ENCODE peak calls at places on chromosomes 13 and 19, in six cellular contexts. One of them, this sample, is unnamed.
A peak's percentile ranks its signal among the peaks of the same experiment; 100 is the strongest.

GRCh38 chr13:40985596-40986327 is 33.4 kb downstream of the ELF1 start:
- DNase-seq in GM10248: no peak
- DNase-seq in neural progenitor cell: no peak
- DNase-seq in GM13977: no peak
- DNase-seq in lung: no peak
- DNase-seq in foreskin fibroblast: no peak
- DNase-seq in this sample: no peak

GRCh38 chr19:57302020-57302465 is 18.2 kb upstream of the ZNF543 start:
- DNase-seq in foreskin fibroblast: peak; percentile 97
- DNase-seq in GM10248: no peak
- DNase-seq in neural progenitor cell: no peak
- DNase-seq in GM13977: no peak
- DNase-seq in lung: no peak
- DNase-seq in this sample: no peak

GRCh38 chr19:14400913-14401312 is 18.2 kb downstream of the DDX39A start:
- DNase-seq in neural progenitor cell: no peak
- DNase-seq in GM13977: peak; percentile 18
- DNase-seq in GM10248: no peak
- DNase-seq in lung: no peak
- DNase-seq in foreskin fibroblast: no peak
- DNase-seq in this sample: no peak

GRCh38 chr13:43567608-43568007 is 219.2 kb downstream of the ENOX1 start:
- DNase-seq in foreskin fibroblast: peak; percentile 34
- DNase-seq in neural progenitor cell: no peak
- DNase-seq in GM10248: no peak
- DNase-seq in GM13977: no peak
- DNase-seq in lung: no peak
- DNase-seq in this sample: no peak

GRCh38 chr13:109088528-109088927 is 459.1 kb downstream of the MYO16 start:
- DNase-seq in neural progenitor cell: peak; percentile 5
- DNase-seq in GM10248: no peak
- DNase-seq in GM13977: no peak
- DNase-seq in lung: no peak
- DNase-seq in foreskin fibroblast: no peak
- DNase-seq in this sample: no peak

GRCh38 chr19:33394723-33395560 is 21.4 kb downstream of the CEBPG start:
- DNase-seq in GM10248: no peak
- DNase-seq in lung: no peak
- DNase-seq in neural progenitor cell: no peak
- DNase-seq in GM13977: no peak
- DNase-seq in foreskin fibroblast: peak; percentile 27
- DNase-seq in this sample: no peak

GRCh38 chr13:90622547-90622946 is 724.9 kb upstream of the MIR17HG start:
- DNase-seq in foreskin fibroblast: peak; percentile 1
- DNase-seq in neural progenitor cell: no peak
- DNase-seq in GM10248: no peak
- DNase-seq in GM13977: no peak
- DNase-seq in lung: no peak
- DNase-seq in this sample: no peak

GRCh38 chr19:44644391-44645016 is 794 bp downstream of the PVR start:
- DNase-seq in neural progenitor cell: peak; percentile 57
- DNase-seq in GM10248: no peak
- DNase-seq in foreskin fibroblast: peak; percentile 56
- DNase-seq in GM13977: peak; percentile 49
- DNase-seq in lung: peak; percentile 36
- DNase-seq in this sample: peak; percentile 32

GRCh38 chr13:94247890-94248289 is 231.6 kb downstream of the DCT start:
- DNase-seq in GM10248: no peak
- DNase-seq in GM13977: no peak
- DNase-seq in foreskin fibroblast: no peak
- DNase-seq in lung: no peak
- DNase-seq in neural progenitor cell: no peak
- DNase-seq in this sample: no peak

GRCh38 chr13:66660013-66660804 is 569.9 kb downstream of the PCDH9 start:
- DNase-seq in lung: no peak
- DNase-seq in neural progenitor cell: no peak
- DNase-seq in GM13977: no peak
- DNase-seq in foreskin fibroblast: peak; percentile 67
- DNase-seq in GM10248: peak; percentile 3
- DNase-seq in this sample: no peak

GRCh38 chr19:38561658-38562057 is 56.1 kb downstream of the MAP4K1 start:
- DNase-seq in GM10248: no peak
- DNase-seq in neural progenitor cell: no peak
- DNase-seq in foreskin fibroblast: no peak
- DNase-seq in GM13977: no peak
- DNase-seq in lung: no peak
- DNase-seq in this sample: no peak

GRCh38 chr19:23392706-23393105 is 2.6 kb downstream of the ZNF91 start:
- DNase-seq in neural progenitor cell: peak; percentile 10
- DNase-seq in GM13977: no peak
- DNase-seq in GM10248: no peak
- DNase-seq in foreskin fibroblast: no peak
- DNase-seq in lung: no peak
- DNase-seq in this sample: no peak

GRCh38 chr13:48542581-48543341 is 9.9 kb upstream of the RCBTB2 start:
- DNase-seq in lung: no peak
- DNase-seq in neural progenitor cell: peak; percentile 59
- DNase-seq in foreskin fibroblast: peak; percentile 35
- DNase-seq in GM13977: no peak
- DNase-seq in GM10248: no peak
- DNase-seq in this sample: no peak
- TF ChIP-seq CTCF in lung: no peak
- TF ChIP-seq CTCF in neural progenitor cell: no peak
- TF ChIP-seq CTCF in foreskin fibroblast: no peak
- TF ChIP-seq CTCF in GM13977: no peak
- TF ChIP-seq CTCF in GM10248: no peak
- TF ChIP-seq CTCF in this sample: no peak

GRCh38 chr19:3525052-3525451 is 13.9 kb upstream of the TEKTIP1 start:
- DNase-seq in neural progenitor cell: no peak
- DNase-seq in lung: no peak
- DNase-seq in GM10248: no peak
- DNase-seq in GM13977: no peak
- DNase-seq in foreskin fibroblast: no peak
- DNase-seq in this sample: no peak

GRCh38 chr19:3528080-3528479 is 10.9 kb upstream of the TEKTIP1 start:
- DNase-seq in neural progenitor cell: no peak
- DNase-seq in foreskin fibroblast: no peak
- DNase-seq in GM13977: no peak
- DNase-seq in lung: no peak
- DNase-seq in GM10248: no peak
- DNase-seq in this sample: no peak

GRCh38 chr19:3527250-3527910 is 11.6 kb upstream of the TEKTIP1 start:
- DNase-seq in lung: no peak
- DNase-seq in GM13977: no peak
- DNase-seq in neural progenitor cell: no peak
- DNase-seq in foreskin fibroblast: no peak
- DNase-seq in GM10248: no peak
- DNase-seq in this sample: no peak

GRCh38 chr19:3528539-3529211 is 10.3 kb upstream of the TEKTIP1 start:
- DNase-seq in lung: no peak
- DNase-seq in foreskin fibroblast: no peak
- DNase-seq in neural progenitor cell: no peak
- DNase-seq in GM10248: no peak
- DNase-seq in GM13977: no peak
- DNase-seq in this sample: no peak

DNA sequence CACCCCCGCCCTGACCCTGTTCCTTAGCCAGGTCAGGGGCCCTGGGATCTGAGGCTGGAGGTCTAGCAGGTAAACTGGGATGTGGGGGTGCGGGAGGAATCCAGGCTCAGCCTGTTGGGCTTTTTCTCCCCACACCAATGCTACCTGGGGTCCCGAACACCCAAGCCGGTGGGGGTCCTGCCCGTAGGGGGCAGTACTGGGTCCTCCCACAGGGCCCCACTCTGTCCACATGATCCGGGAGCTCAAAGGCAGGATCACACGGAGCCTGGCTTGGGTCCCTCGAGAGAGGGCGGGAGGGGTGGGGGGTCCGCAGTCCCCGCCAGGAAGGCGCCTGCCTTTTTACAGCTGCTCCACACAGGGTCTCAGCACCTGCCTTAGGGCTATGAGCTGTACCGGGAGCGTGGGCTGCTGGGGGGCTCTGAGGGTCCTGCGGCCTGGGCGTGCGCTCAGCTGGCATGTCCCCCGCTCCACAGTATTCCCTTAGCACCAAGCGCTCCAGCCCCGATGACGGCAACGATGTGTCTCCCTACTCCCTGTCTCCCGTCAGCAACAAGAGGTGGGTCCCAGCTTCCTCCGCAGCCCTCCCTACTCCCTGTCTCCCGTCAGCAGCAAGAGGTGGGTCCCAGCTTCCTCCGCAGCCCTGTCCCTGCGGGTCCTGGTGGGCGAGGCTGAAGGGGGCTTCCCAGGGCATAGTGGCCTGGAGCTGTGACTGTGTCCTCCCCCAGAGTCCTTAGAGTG is 12.3 kb upstream of the TEKTIP1 start:
- DNase-seq in GM10248: no peak
- DNase-seq in lung: no peak
- DNase-seq in GM13977: no peak
- DNase-seq in neural progenitor cell: no peak
- DNase-seq in foreskin fibroblast: no peak
- DNase-seq in this sample: no peak
- TF ChIP-seq CTCF in GM10248: no peak
- TF ChIP-seq CTCF in lung: no peak
- TF ChIP-seq CTCF in GM13977: peak; percentile 22
- TF ChIP-seq CTCF in neural progenitor cell: peak; percentile 34
- TF ChIP-seq CTCF in foreskin fibroblast: no peak
- TF ChIP-seq CTCF in this sample: peak; percentile 17

DNA sequence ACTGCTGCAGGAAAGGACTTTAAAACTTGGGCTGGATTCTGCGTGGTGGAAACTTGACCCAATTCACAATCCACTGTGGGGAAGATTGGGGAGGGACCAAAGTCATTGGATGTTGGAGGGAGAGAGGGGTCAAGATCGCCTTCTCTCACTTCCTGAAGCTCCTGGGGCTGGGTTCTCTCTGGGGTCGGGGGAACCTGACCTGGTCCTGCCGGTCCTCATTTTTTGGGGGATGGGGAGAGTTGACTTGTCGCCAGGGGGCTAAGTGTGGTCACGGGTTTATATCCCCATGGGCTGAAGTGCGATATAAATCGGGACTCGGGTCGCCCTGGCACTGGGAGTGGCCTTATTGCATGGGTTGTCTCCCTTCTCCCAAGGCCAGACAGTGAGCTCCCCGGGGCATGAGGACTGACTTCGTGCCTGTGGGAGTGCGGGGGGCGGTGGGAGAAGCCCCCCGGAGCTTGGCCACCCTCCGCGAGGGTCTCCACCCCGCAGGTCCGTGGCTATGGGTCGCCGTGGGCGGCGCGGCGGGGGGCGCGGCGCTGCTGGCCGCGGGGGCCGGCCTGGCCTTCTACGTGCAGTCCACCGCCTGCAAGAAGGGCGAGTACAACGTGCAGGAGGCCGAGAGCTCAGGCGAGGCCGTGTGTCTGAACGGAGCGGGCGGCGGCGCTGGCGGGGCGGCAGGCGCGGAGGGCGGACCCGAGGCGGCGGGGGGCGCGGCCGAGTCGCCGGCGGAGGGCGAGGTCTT is 6.3 kb downstream of the ICAM5 start:
- DNase-seq in GM10248: no peak
- DNase-seq in GM13977: no peak
- DNase-seq in foreskin fibroblast: no peak
- DNase-seq in neural progenitor cell: peak; percentile 79
- DNase-seq in lung: no peak
- DNase-seq in this sample: no peak
- TF ChIP-seq CTCF in GM10248: no peak
- TF ChIP-seq CTCF in GM13977: no peak
- TF ChIP-seq CTCF in foreskin fibroblast: no peak
- TF ChIP-seq CTCF in neural progenitor cell: no peak
- TF ChIP-seq CTCF in lung: no peak
- TF ChIP-seq CTCF in this sample: no peak

GRCh38 chr19:18731562-18732008 is 48.1 kb downstream of the CRTC1 start:
- DNase-seq in GM10248: no peak
- DNase-seq in neural progenitor cell: no peak
- DNase-seq in GM13977: no peak
- DNase-seq in lung: no peak
- DNase-seq in foreskin fibroblast: no peak
- DNase-seq in this sample: no peak

GRCh38 chr19:18726846-18727245 is 43.4 kb downstream of the CRTC1 start:
- DNase-seq in GM10248: no peak
- DNase-seq in GM13977: no peak
- DNase-seq in neural progenitor cell: no peak
- DNase-seq in lung: no peak
- DNase-seq in foreskin fibroblast: no peak
- DNase-seq in this sample: no peak

GRCh38 chr19:18733196-18733647 is 49.7 kb downstream of the CRTC1 start:
- DNase-seq in neural progenitor cell: no peak
- DNase-seq in GM10248: no peak
- DNase-seq in GM13977: no peak
- DNase-seq in lung: no peak
- DNase-seq in foreskin fibroblast: peak; percentile 73
- DNase-seq in this sample: no peak

GRCh38 chr19:18729933-18730530 is 46.6 kb downstream of the CRTC1 start:
- DNase-seq in neural progenitor cell: no peak
- DNase-seq in GM13977: no peak
- DNase-seq in lung: no peak
- DNase-seq in GM10248: no peak
- DNase-seq in foreskin fibroblast: no peak
- DNase-seq in this sample: no peak

GRCh38 chr19:18730885-18731513 is 47.5 kb downstream of the CRTC1 start:
- DNase-seq in lung: no peak
- DNase-seq in neural progenitor cell: no peak
- DNase-seq in foreskin fibroblast: no peak
- DNase-seq in GM10248: no peak
- DNase-seq in GM13977: no peak
- DNase-seq in this sample: no peak
- TF ChIP-seq CTCF in lung: no peak
- TF ChIP-seq CTCF in neural progenitor cell: no peak
- TF ChIP-seq CTCF in foreskin fibroblast: no peak
- TF ChIP-seq CTCF in GM10248: no peak
- TF ChIP-seq CTCF in GM13977: no peak
- TF ChIP-seq CTCF in this sample: no peak

This sample was measured in activated CD8-positive, alpha-beta T cell treated with anti-CD3 and anti-CD28 coated beads for 36 hours.